ENCODE peak calls at places on chromosomes 12 and 14, in seven cellular contexts. One of them, this sample, is unnamed.

GRCh38 chr14:29937116-29937515 is 9.5 kb upstream of the PRKD1 start:
- DNase-seq in neuronal stem cell: no peak
- DNase-seq in H9: no peak
- DNase-seq in IMR-90: peak
- DNase-seq in H1: no peak
- DNase-seq in mesendoderm: peak
- DNase-seq in mesenchymal stem cell: no peak
- DNase-seq in this sample: no peak

GRCh38 chr14:100103261-100104005 is 38.2 kb downstream of the EVL start:
- DNase-seq in mesenchymal stem cell: no peak
- DNase-seq in neuronal stem cell: no peak
- DNase-seq in mesendoderm: no peak
- DNase-seq in IMR-90: peak
- DNase-seq in H9: no peak
- DNase-seq in H1: no peak
- DNase-seq in this sample: no peak

GRCh38 chr12:68279227-68280054 is 26.0 kb upstream of the IL22 start:
- DNase-seq in H1: no peak
- DNase-seq in H9: no peak
- DNase-seq in mesendoderm: no peak
- DNase-seq in mesenchymal stem cell: peak
- DNase-seq in neuronal stem cell: no peak
- DNase-seq in IMR-90: peak
- DNase-seq in this sample: peak

GRCh38 chr14:105448706-105449111 is 25.9 kb upstream of the CRIP2 start:
- DNase-seq in mesendoderm: peak
- DNase-seq in H1: peak
- DNase-seq in H9: peak
- DNase-seq in mesenchymal stem cell: peak
- DNase-seq in IMR-90: peak
- DNase-seq in neuronal stem cell: peak
- DNase-seq in this sample: peak

GRCh38 chr14:77641534-77642341 is 25.3 kb upstream of the SPTLC2 start:
- DNase-seq in IMR-90: peak
- DNase-seq in neuronal stem cell: no peak
- DNase-seq in H9: no peak
- DNase-seq in H1: no peak
- DNase-seq in mesenchymal stem cell: no peak
- DNase-seq in mesendoderm: no peak
- DNase-seq in this sample: peak

GRCh38 chr12:62726471-62726980 is 208.4 kb downstream of the PPM1H start:
- DNase-seq in neuronal stem cell: no peak
- DNase-seq in IMR-90: no peak
- DNase-seq in mesenchymal stem cell: no peak
- DNase-seq in H9: no peak
- DNase-seq in mesendoderm: no peak
- DNase-seq in H1: no peak
- DNase-seq in this sample: peak

GRCh38 chr14:76781648-76782051 is 20.4 kb downstream of the VASH1 start:
- DNase-seq in mesendoderm: no peak
- DNase-seq in IMR-90: no peak
- DNase-seq in H1: no peak
- DNase-seq in mesenchymal stem cell: no peak
- DNase-seq in H9: no peak
- DNase-seq in neuronal stem cell: no peak
- DNase-seq in this sample: no peak

GRCh38 chr12:7439579-7440505 is 4.1 kb downstream of the CD163L1 start:
- DNase-seq in neuronal stem cell: peak
- DNase-seq in mesendoderm: peak
- DNase-seq in H9: peak
- DNase-seq in mesenchymal stem cell: peak
- DNase-seq in H1: peak
- DNase-seq in IMR-90: peak
- DNase-seq in this sample: peak

GRCh38 chr12:60494249-60494648 is 898.4 kb downstream of the SLC16A7 start:
- DNase-seq in IMR-90: peak
- DNase-seq in H1: no peak
- DNase-seq in neuronal stem cell: no peak
- DNase-seq in mesendoderm: peak
- DNase-seq in mesenchymal stem cell: peak
- DNase-seq in H9: no peak
- DNase-seq in this sample: peak

GRCh38 chr14:22656945-22657711 is 13.0 kb upstream of the OR6J1 start:
- DNase-seq in H9: no peak
- DNase-seq in neuronal stem cell: no peak
- DNase-seq in mesenchymal stem cell: peak
- DNase-seq in mesendoderm: peak
- DNase-seq in H1: no peak
- DNase-seq in IMR-90: peak
- DNase-seq in this sample: no peak

GRCh38 chr12:14853966-14854365 is 10.6 kb upstream of the ART4 start:
- DNase-seq in mesendoderm: no peak
- DNase-seq in H9: no peak
- DNase-seq in neuronal stem cell: no peak
- DNase-seq in mesenchymal stem cell: no peak
- DNase-seq in H1: no peak
- DNase-seq in IMR-90: no peak
- DNase-seq in this sample: peak

GRCh38 chr12:52415870-52416750 is 10.0 kb upstream of the KRT82 start:
- DNase-seq in H1: no peak
- DNase-seq in H9: no peak
- DNase-seq in mesenchymal stem cell: peak
- DNase-seq in mesendoderm: no peak
- DNase-seq in IMR-90: peak
- DNase-seq in neuronal stem cell: no peak
- DNase-seq in this sample: peak

GRCh38 chr14:52835122-52835903 is 43.9 kb upstream of the GNPNAT1 start:
- DNase-seq in IMR-90: peak
- DNase-seq in H1: no peak
- DNase-seq in mesenchymal stem cell: peak
- DNase-seq in H9: peak
- DNase-seq in neuronal stem cell: no peak
- DNase-seq in mesendoderm: peak
- DNase-seq in this sample: peak

GRCh38 chr14:77184396-77185092 is 2.9 kb downstream of the TMEM63C start:
- DNase-seq in mesenchymal stem cell: no peak
- DNase-seq in mesendoderm: no peak
- DNase-seq in neuronal stem cell: no peak
- DNase-seq in IMR-90: no peak
- DNase-seq in H1: no peak
- DNase-seq in H9: no peak
- DNase-seq in this sample: no peak

GRCh38 chr12:95838125-95838524 is 20.6 kb upstream of the SNRPF start:
- DNase-seq in neuronal stem cell: no peak
- DNase-seq in H9: no peak
- DNase-seq in H1: no peak
- DNase-seq in IMR-90: peak
- DNase-seq in mesenchymal stem cell: no peak
- DNase-seq in mesendoderm: no peak
- DNase-seq in this sample: no peak

GRCh38 chr12:52121848-52122838 is 42.6 kb downstream of the SMIM41 start:
- DNase-seq in mesendoderm: peak
- DNase-seq in neuronal stem cell: peak
- DNase-seq in H9: peak
- DNase-seq in IMR-90: peak
- DNase-seq in mesenchymal stem cell: peak
- DNase-seq in H1: peak
- DNase-seq in this sample: peak

GRCh38 chr12:1716911-1717310 is 26.0 kb downstream of the ADIPOR2 start:
- DNase-seq in H1: no peak
- DNase-seq in mesenchymal stem cell: no peak
- DNase-seq in IMR-90: peak
- DNase-seq in mesendoderm: no peak
- DNase-seq in neuronal stem cell: no peak
- DNase-seq in H9: no peak
- DNase-seq in this sample: no peak

GRCh38 chr12:48998497-48999353 is 450 bp downstream of the DDN start:
- DNase-seq in mesendoderm: no peak
- DNase-seq in neuronal stem cell: no peak
- DNase-seq in IMR-90: peak
- DNase-seq in H1: peak
- DNase-seq in mesenchymal stem cell: peak
- DNase-seq in H9: peak
- DNase-seq in this sample: peak

DNA sequence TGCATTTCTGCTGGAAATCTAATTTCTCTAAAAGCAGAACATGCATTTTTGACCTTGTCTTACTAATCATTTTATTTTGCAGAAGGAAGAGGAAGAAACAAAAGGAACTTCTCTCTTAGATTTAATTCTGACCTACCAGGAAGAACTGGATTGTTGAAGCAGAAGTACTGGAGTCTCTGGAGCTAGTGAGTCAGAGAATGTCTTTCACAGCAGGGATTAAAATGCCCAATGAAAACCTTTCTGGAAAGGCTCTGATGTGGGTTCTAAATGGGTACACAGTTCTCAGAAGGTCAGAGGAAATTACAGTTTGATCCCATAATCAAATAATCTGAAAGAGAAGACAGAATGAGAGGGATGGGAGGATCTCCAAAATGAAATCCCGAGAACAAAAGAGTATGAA is 70.8 kb upstream of the GNG2 start:
- DNase-seq in neuronal stem cell: no peak
- DNase-seq in mesendoderm: no peak
- DNase-seq in H9: no peak
- DNase-seq in mesenchymal stem cell: no peak
- DNase-seq in H1: no peak
- DNase-seq in IMR-90: no peak
- DNase-seq in this sample: no peak
- H3K27ac ChIP-seq in neuronal stem cell: no peak
- H3K27ac ChIP-seq in mesendoderm: no peak
- H3K27ac ChIP-seq in H9: no peak
- H3K27ac ChIP-seq in mesenchymal stem cell: no peak
- H3K27ac ChIP-seq in H1: no peak
- H3K27ac ChIP-seq in IMR-90: no peak
- H3K27ac ChIP-seq in this sample: no peak

DNA sequence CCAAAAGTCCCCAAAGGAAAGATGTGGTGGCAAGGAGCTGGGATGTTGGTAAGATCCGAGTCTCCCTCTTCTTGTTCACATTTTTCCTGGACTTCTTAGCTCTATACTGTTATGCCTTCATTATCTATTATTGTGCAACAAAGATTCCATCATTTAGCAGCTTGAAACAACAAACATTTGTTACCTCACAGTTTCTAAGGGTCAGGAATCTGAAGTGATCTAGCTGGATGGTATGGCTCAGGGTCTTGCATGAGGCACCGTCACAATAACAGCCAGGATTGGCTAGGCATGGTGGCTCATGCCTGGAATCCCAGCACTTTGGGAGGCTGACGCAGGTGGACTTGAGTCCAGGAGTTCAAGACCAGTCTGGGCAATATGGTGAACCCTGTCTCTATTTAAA is 51.1 kb upstream of the KRAS start:
- DNase-seq in H1: no peak
- DNase-seq in H9: no peak
- DNase-seq in neuronal stem cell: no peak
- DNase-seq in IMR-90: peak
- DNase-seq in mesendoderm: no peak
- DNase-seq in mesenchymal stem cell: peak
- DNase-seq in this sample: peak
- H3K4ac ChIP-seq in H1: no peak
- H3K4ac ChIP-seq in H9: no peak
- H3K4ac ChIP-seq in neuronal stem cell: no peak
- H3K4ac ChIP-seq in IMR-90: no peak
- H3K4ac ChIP-seq in mesendoderm: no peak
- H3K4ac ChIP-seq in mesenchymal stem cell: no peak
- H3K4ac ChIP-seq in this sample: no peak

GRCh38 chr12:130717752-130718151 is 1.7 kb upstream of the RIMBP2 start:
- DNase-seq in mesendoderm: no peak
- DNase-seq in IMR-90: no peak
- DNase-seq in neuronal stem cell: no peak
- DNase-seq in mesenchymal stem cell: no peak
- DNase-seq in H9: peak
- DNase-seq in H1: no peak
- DNase-seq in this sample: no peak

GRCh38 chr12:130714591-130715149 is 1.4 kb downstream of the RIMBP2 start:
- DNase-seq in mesenchymal stem cell: no peak
- DNase-seq in H9: no peak
- DNase-seq in IMR-90: no peak
- DNase-seq in mesendoderm: peak
- DNase-seq in neuronal stem cell: no peak
- DNase-seq in H1: peak
- DNase-seq in this sample: no peak

GRCh38 chr12:130715150-130715995 is 726 bp downstream of the RIMBP2 start:
- DNase-seq in IMR-90: no peak
- DNase-seq in mesenchymal stem cell: no peak
- DNase-seq in mesendoderm: peak
- DNase-seq in neuronal stem cell: no peak
- DNase-seq in H9: no peak
- DNase-seq in H1: peak
- DNase-seq in this sample: no peak

GRCh38 chr12:130716918-130717306 is 813 bp upstream of the RIMBP2 start:
- DNase-seq in H9: no peak
- DNase-seq in H1: no peak
- DNase-seq in neuronal stem cell: no peak
- DNase-seq in mesenchymal stem cell: no peak
- DNase-seq in IMR-90: no peak
- DNase-seq in mesendoderm: peak
- DNase-seq in this sample: no peak

DNA sequence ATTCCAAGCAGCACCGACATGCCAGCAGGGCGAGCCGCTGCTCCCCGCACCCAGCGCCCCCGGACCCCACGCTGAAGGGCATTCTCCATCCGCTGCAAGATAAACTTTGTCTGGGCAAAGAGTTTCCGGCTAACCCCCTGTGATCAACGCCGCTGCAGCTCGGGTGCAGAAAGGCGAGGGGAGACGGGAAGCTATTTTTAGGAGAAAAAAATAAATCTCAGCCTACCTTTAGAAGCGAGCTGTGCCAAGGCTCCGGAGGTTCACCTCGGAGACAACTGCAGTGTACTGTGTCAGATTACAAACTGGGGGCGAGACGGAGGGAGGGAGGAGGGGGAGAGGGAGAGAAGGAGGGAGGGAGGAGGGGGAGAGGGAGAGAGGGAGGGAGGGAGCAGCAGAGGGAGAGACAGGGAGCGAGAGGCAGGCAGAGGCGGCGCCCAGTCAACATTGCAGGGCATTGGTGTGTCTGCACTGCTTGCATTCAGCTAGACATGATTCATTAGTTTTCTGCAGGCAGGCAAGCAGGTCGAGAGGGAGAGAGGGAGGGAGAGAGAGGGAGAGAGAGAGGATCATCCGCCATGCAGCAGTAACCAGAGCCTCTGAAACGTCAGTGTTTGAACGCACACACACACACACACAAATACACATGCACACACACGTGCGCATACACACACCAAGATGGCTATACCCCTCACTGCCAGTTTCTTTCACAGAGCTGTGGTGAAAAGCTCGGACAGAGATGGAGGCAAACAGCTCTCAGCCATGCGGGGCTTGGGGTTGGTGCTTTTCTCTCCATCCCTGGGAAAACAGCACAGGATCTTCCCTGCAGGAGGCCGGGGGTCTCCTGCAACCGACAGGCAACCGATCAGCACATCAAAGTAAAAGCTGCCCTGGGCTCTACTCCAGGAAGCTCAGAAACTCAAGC is at the start of gene RIMBP2:
- DNase-seq in mesenchymal stem cell: peak
- DNase-seq in mesendoderm: peak
- DNase-seq in neuronal stem cell: peak
- DNase-seq in H9: peak
- DNase-seq in IMR-90: peak
- DNase-seq in H1: peak
- DNase-seq in this sample: no peak
- H3K4me2 ChIP-seq in mesenchymal stem cell: peak
- H3K4me2 ChIP-seq in mesendoderm: peak
- H3K4me2 ChIP-seq in neuronal stem cell: peak
- H3K4me2 ChIP-seq in H9: peak
- H3K4me2 ChIP-seq in IMR-90: peak
- H3K4me2 ChIP-seq in H1: peak
- H3K4me2 ChIP-seq in this sample: peak

GRCh38 chr12:66143868-66144267 is 13.3 kb upstream of the LLPH start:
- DNase-seq in H1: no peak
- DNase-seq in IMR-90: no peak
- DNase-seq in mesenchymal stem cell: no peak
- DNase-seq in neuronal stem cell: no peak
- DNase-seq in mesendoderm: no peak
- DNase-seq in H9: no peak
- DNase-seq in this sample: no peak
- H3K27ac ChIP-seq in H1: no peak
- H3K27ac ChIP-seq in IMR-90: no peak
- H3K27ac ChIP-seq in mesenchymal stem cell: no peak
- H3K27ac ChIP-seq in neuronal stem cell: no peak
- H3K27ac ChIP-seq in mesendoderm: no peak
- H3K27ac ChIP-seq in H9: no peak
- H3K27ac ChIP-seq in this sample: no peak